ENCODE peak calls at places on chromosomes 12 and 14, in nine cellular contexts. B is NCI-H1417; K is NCI-H1105; L is activated CD8-positive, alpha-beta memory T cell treated with anti-CD3 and anti-CD28 coated beads for 4 hours; D is HEK293T; X is uterus; O is SW 1271; P is nephron progenitor cell; M is GF-D8. R is an unnamed sample.

GRCh38 chr14:77965919-77966435 is 166.1 kb downstream of the ADCK1 start:
- DNase-seq in X (no peak), M (peak; percentile 77), O (no peak), L (no peak), B (peak; percentile 25), D (no peak), K (no peak), P (peak; percentile 70), R (peak; percentile 57)

GRCh38 chr12:59843260-59843843 is 247.5 kb downstream of the SLC16A7 start:
- DNase-seq in P (no peak), B (peak; percentile 71), K (no peak), L (no peak), D (no peak), M (no peak), O (no peak), X (no peak), R (no peak)

GRCh38 chr12:50057896-50058670 is 687 bp downstream of the ASIC1 start:
- DNase-seq in D (no peak), K (no peak), L (no peak), P (no peak), B (no peak), M (no peak), X (no peak), O (no peak), R (peak; percentile 56)

GRCh38 chr12:62434504-62435336 is 31.9 kb upstream of the MON2 start:
- DNase-seq in M (no peak), D (no peak), L (no peak), P (no peak), K (no peak), B (peak; percentile 72), X (no peak), O (no peak), R (peak; percentile 50)

GRCh38 chr14:32370720-32371119 is 41.6 kb downstream of the AKAP6 start:
- DNase-seq in O (peak; percentile 65), P (no peak), X (no peak), D (no peak), B (no peak), M (no peak), L (no peak), K (no peak), R (no peak)

GRCh38 chr12:52045794-52046199 is 5.4 kb upstream of the NR4A1 start:
- DNase-seq in B (no peak), O (no peak), D (no peak), P (no peak), L (no peak), K (no peak), X (peak; percentile 36), M (peak; percentile 4), R (no peak)

GRCh38 chr14:105860615-105861580 is 334.5 kb downstream of the TMEM121 start:
- DNase-seq in P (no peak), M (no peak), B (no peak), X (peak; percentile 6), K (no peak), L (no peak), D (no peak), O (no peak), R (peak; percentile 15)

GRCh38 chr12:27333311-27334009 is 824 bp downstream of the BMAL2 start:
- DNase-seq in M (peak; percentile 10), K (peak; percentile 30), X (no peak), B (peak; percentile 81), D (peak; percentile 48), O (peak; percentile 31), L (no peak), P (peak; percentile 43), R (peak; percentile 67)